ENCODE peak calls at places on chromosome 7, in nine cellular contexts. R is CD8-positive, alpha-beta T cell; T is heart left ventricle; Q is activated B cell treated with CpG ODN at 0.5 μM for 24 hours; M is nephron progenitor cell; B is right lobe of liver; Y is epithelial cell of esophagus; I is sigmoid colon; E is HFF-Myc. O is an unnamed sample.

GRCh38 chr7:140033036-140033435 is 29.7 kb downstream of the PARP12 start:
- DNase-seq in T (no peak), E (no peak), M (no peak), R (no peak), B (no peak), Y (peak), I (no peak), Q (no peak), O (no peak)

GRCh38 chr7:84113906-84114875 is 80.4 kb downstream of the SEMA3A start:
- DNase-seq in E (no peak), Q (no peak), R (no peak), Y (no peak), I (no peak), T (no peak), B (no peak), M (no peak), O (no peak)

GRCh38 chr7:116802784-116803183 is 59.6 kb upstream of the CAPZA2 start:
- DNase-seq in M (no peak), E (peak), Q (no peak), B (no peak), R (no peak), Y (peak), I (no peak), T (no peak), O (no peak)

GRCh38 chr7:27175005-27175625 is 995 bp upstream of the HOXA10 start:
- DNase-seq in M (peak), Y (no peak), Q (no peak), E (no peak), B (no peak), R (peak), T (no peak), I (peak), O (peak)

GRCh38 chr7:157513162-157513621 is 176.4 kb downstream of the DNAJB6 start:
- DNase-seq in R (peak), I (no peak), M (no peak), T (no peak), Y (no peak), E (no peak), B (no peak), Q (no peak), O (peak)

GRCh38 chr7:26346611-26347200 is 55.0 kb downstream of the SNX10 start:
- DNase-seq in I (no peak), T (no peak), R (no peak), B (peak), Y (peak), M (no peak), E (no peak), Q (no peak), O (no peak)

GRCh38 chr7:138460649-138461607 is 869 bp downstream of the TRIM24 start:
- DNase-seq in E (no peak), I (peak), Q (peak), Y (peak), M (peak), T (peak), R (peak), B (peak), O (peak)

GRCh38 chr7:80428161-80429054 is 83.5 kb downstream of the GNAT3 start:
- DNase-seq in Y (peak), B (no peak), R (no peak), T (no peak), E (no peak), I (no peak), Q (no peak), M (no peak), O (no peak)

GRCh38 chr7:135189961-135190360 is 19.5 kb upstream of the CYREN start:
- DNase-seq in M (no peak), T (no peak), I (no peak), E (peak), B (no peak), R (no peak), Q (no peak), Y (no peak), O (no peak)

GRCh38 chr7:70706204-70706603 is 425.7 kb upstream of the GALNT17 start:
- DNase-seq in E (no peak), Y (no peak), B (no peak), T (no peak), I (no peak), Q (no peak), R (no peak), M (no peak), O (no peak)

GRCh38 chr7:110186334-110186733 is 904.6 kb upstream of the LRRN3 start:
- DNase-seq in B (no peak), R (no peak), M (no peak), T (no peak), E (no peak), I (no peak), Y (peak), Q (no peak), O (no peak)

GRCh38 chr7:69883399-69883821 is 285.1 kb downstream of the AUTS2 start:
- DNase-seq in Y (no peak), Q (no peak), T (no peak), B (no peak), I (no peak), R (no peak), M (no peak), E (no peak), O (no peak)

DNA sequence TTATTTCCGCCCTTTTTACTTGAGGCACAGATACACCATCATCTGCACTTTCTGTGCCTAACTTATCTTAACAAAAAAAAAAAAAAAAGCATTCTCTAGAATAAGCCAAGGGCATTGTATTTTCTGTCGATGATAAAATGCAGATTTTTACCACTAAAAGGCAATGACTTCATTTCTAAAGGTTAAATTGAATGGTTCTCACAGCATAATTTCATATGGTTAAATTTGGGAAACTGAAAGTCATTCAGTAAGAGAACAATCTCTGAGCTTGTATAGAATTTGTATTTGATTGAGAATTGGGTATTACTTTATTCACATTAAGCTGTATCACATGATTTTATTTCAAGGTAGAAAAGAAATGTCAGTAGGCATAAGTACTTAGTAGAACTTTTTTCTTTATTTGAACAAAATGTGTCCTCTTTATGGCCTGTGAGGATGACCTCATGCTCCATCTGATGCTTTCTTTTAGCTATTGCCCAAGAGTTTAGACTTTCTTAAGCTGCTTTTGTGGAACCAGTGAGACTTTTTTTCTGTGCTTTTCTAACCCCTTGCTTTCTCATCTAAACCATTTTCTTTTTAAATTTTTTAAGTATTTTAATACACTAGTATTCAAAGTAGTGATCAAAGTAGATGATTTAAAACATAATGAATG is 110.3 kb downstream of the LRRC4 start:
- DNase-seq in R (no peak), I (no peak), T (no peak), Q (no peak), B (no peak), M (no peak), E (no peak), Y (peak), O (no peak)
- TF ChIP-seq CTCF in R (no peak), I (no peak), T (no peak), Q (no peak), B (no peak), M (no peak), E (no peak), Y (no peak), O (no peak)

GRCh38 chr7:41045556-41046123 is 657.2 kb downstream of the INHBA start:
- DNase-seq in Q (no peak), E (no peak), M (no peak), Y (peak), T (no peak), B (peak), R (no peak), I (no peak), O (no peak)

GRCh38 chr7:41047789-41048191 is 655.1 kb downstream of the INHBA start:
- DNase-seq in I (no peak), R (no peak), Q (no peak), B (peak), M (no peak), T (peak), Y (no peak), E (peak), O (no peak)

GRCh38 chr7:41046778-41047177 is 656.1 kb downstream of the INHBA start:
- DNase-seq in E (no peak), T (no peak), R (no peak), B (no peak), I (no peak), Q (no peak), Y (no peak), M (no peak), O (no peak)

GRCh38 chr7:41046221-41046761 is 656.6 kb downstream of the INHBA start:
- DNase-seq in T (peak), Y (peak), B (no peak), Q (no peak), M (no peak), E (no peak), I (no peak), R (no peak), O (no peak)

GRCh38 chr7:41047192-41047591 is 655.7 kb downstream of the INHBA start:
- DNase-seq in E (no peak), Q (no peak), R (no peak), I (no peak), B (no peak), T (no peak), M (no peak), Y (no peak), O (no peak)
- TF ChIP-seq CTCF in E (no peak), Q (no peak), R (no peak), I (no peak), B (no peak), T (no peak), M (no peak), Y (no peak), O (no peak)

GRCh38 chr7:56079450-56080185 is 13.1 kb downstream of the PHKG1 start:
- DNase-seq in Q (no peak), B (peak), E (peak), Y (peak), T (peak), I (peak), M (no peak), R (no peak), O (no peak)
- TF ChIP-seq CTCF in Q (no peak), B (peak), E (peak), Y (peak), T (peak), I (peak), M (no peak), R (no peak), O (no peak)

DNA sequence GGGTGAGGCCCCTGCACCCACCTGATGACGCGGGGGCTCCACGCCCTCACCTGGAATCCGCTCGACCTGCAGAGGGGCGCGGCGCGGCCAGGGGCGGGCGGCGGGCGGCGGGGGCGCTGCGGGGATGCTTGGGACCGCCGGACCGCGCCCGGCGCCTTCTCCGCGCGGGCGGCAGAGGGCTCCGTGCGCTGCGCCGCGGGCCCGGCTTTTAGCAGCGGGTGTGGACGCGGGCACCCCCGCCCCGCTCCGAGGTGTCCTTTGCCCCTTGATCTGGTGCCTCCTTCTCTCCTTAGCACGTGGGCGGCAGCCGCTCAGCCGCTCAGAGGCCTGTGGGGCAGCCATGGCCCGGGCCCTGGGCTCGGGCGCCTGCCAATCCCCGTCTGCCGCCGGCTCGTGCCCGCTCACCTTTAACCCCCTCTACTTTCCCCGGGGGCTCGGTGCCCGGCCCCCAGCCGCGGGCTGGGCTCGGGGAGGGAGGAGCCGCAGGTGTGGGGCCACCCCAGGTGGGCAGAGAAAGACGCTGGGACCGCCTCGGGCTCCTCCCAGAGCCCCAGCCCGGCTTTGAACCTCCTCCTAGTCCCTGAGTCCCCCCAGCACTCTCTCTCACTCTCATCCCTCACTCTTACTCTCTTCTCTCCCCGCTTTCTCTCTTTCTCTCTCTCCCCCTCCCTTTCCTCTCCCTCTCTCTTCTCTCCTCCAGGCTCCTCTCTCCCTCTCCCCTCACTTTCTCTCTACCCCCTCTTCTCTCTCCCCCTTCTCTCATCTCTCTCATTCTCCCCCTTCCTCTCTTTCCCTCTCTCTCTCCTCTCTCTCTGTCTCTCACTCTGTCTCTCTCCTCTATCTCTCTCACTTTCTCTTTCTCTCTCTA is 19.7 kb upstream of the VPS37D start:
- DNase-seq in M (peak), E (no peak), I (no peak), Q (no peak), R (peak), Y (no peak), B (peak), T (no peak), O (peak)
- TF ChIP-seq CTCF in M (no peak), E (no peak), I (no peak), Q (no peak), R (no peak), Y (no peak), B (peak), T (no peak), O (peak)

GRCh38 chr7:46694058-46694457 is 773.0 kb upstream of the IGFBP3 start:
- DNase-seq in E (no peak), M (no peak), I (no peak), Q (no peak), B (no peak), R (no peak), Y (no peak), T (no peak), O (no peak)

GRCh38 chr7:46696741-46697140 is 775.7 kb upstream of the IGFBP3 start:
- DNase-seq in B (no peak), R (no peak), I (no peak), Y (no peak), Q (no peak), M (no peak), T (no peak), E (no peak), O (no peak)

GRCh38 chr7:46695045-46695708 is 774.1 kb upstream of the IGFBP3 start:
- DNase-seq in T (no peak), Q (no peak), B (peak), R (no peak), I (no peak), Y (no peak), M (no peak), E (no peak), O (no peak)
- TF ChIP-seq CTCF in T (no peak), Q (no peak), B (no peak), R (no peak), I (no peak), Y (no peak), M (no peak), E (peak), O (no peak)